ENCODE peak calls at places on chromosomes 2 and 18, in five cellular contexts. N is mesenchymal stem cell, Q is H9, K is H1, O is IMR-90. J is an unnamed sample.

GRCh38 chr2:45008296-45009129 is 739 bp downstream of the SIX2 start:
- DNase-seq in N (peak; percentile 15), Q (peak; percentile 50), O (peak; percentile 2), K (no peak), J (no peak)

GRCh38 chr2:235263205-235264120 is 230.4 kb upstream of the AGAP1 start:
- DNase-seq in O (peak; percentile 93), K (peak; percentile 10), Q (peak; percentile 38), N (peak; percentile 96), J (no peak)

GRCh38 chr2:45684756-45685155 is 33.3 kb downstream of the PRKCE start:
- DNase-seq in O (no peak), K (no peak), Q (no peak), N (no peak), J (no peak)

GRCh38 chr2:205054789-205055188 is 509.5 kb downstream of the PARD3B start:
- DNase-seq in N (peak; percentile 23), Q (no peak), O (no peak), K (no peak), J (no peak)

GRCh38 chr2:235468978-235469694 is 24.7 kb upstream of the AGAP1 start:
- DNase-seq in N (peak; percentile 87), K (no peak), O (peak; percentile 94), Q (no peak), J (peak; percentile 8)

GRCh38 chr2:201881382-201881720 is 75.0 kb downstream of the CDK15 start:
- DNase-seq in Q (no peak), O (peak; percentile 50), N (no peak), K (no peak), J (no peak)

GRCh38 chr2:233387667-233388528 is 33.6 kb downstream of the DGKD start:
- DNase-seq in O (peak; percentile 96), N (peak; percentile 53), K (no peak), Q (no peak), J (no peak)

GRCh38 chr18:41524674-41525470 is 430.2 kb upstream of the PIK3C3 start:
- DNase-seq in K (no peak), Q (no peak), O (no peak), N (no peak), J (no peak)

GRCh38 chr18:75247601-75248421 is 37.2 kb downstream of the TSHZ1 start:
- DNase-seq in O (peak; percentile 65), Q (no peak), K (no peak), N (peak; percentile 73), J (no peak)

GRCh38 chr2:109401370-109401769 is 212.4 kb downstream of the SEPTIN10 start:
- DNase-seq in Q (no peak), N (no peak), O (no peak), K (no peak), J (no peak)

GRCh38 chr2:120540719-120541552 is 194.7 kb upstream of the GLI2 start:
- DNase-seq in N (no peak), K (no peak), Q (no peak), O (no peak), J (no peak)
- H3K14ac ChIP-seq in N (no peak overlapping the region), K (no peak overlapping the region), Q (no peak overlapping the region), O (peak overlapping the region; percentile 2), J (no peak overlapping the region)

GRCh38 chr2:64608867-64609228 is 44.9 kb downstream of the SERTAD2 start:
- DNase-seq in N (no peak), O (no peak), K (no peak), Q (no peak), J (no peak)
- H3K4ac ChIP-seq in N (peak overlapping the region; percentile 56), O (no peak overlapping the region), K (no peak overlapping the region), Q (no peak overlapping the region), J (peak overlapping the region; percentile 7)

DNA sequence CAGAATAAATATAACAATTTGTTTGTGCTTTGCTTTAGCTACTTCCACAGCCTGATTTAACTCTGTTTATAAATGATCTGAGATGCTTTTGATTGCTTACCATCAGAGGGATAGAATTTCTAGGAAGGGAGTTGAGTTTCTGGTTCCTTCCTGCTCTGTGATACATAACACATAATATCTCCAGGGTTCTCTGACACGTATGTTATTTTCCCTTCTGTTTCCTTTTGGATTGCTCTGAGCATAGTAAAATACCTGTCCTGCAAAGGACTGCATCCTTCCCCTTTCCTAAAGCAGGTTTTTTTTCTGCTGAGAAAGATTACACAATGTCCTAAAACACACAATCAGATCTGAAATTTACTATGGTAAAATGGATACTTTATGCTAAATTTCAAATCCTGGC is 76.1 kb downstream of the CABYR start:
- DNase-seq in N (no peak), O (no peak), K (no peak), Q (no peak), J (no peak)
- H4K8ac ChIP-seq in N (no peak overlapping the region), O (no peak overlapping the region), K (no peak overlapping the region), Q (no peak overlapping the region), J (no peak overlapping the region)

DNA sequence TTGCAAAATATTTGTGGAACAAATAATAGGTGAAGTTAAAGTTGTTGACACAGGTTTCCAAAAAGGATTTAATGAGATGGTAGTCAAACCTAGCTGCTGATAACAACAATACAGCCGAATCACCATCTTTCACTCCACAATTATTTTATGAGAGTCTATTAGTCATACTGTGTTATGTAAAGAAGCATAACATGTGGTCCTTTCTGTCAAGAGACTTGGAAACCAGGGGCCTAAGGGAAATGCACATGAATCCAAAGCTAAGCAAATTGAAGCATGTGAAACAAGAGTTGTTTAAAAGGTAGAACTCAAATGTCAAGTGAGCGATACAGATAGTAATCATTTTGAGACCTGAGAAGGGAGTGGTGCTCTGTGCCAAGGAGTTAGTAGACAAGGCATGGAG is 16.0 kb downstream of the CD28 start:
- DNase-seq in K (no peak), Q (no peak), O (peak; percentile 47), N (no peak), J (no peak)
- H3K14ac ChIP-seq in K (no peak overlapping the region), Q (no peak overlapping the region), O (no peak overlapping the region), N (no peak overlapping the region), J (no peak overlapping the region)

GRCh38 chr2:43010428-43011141 is 215.8 kb downstream of the ZFP36L2 start:
- DNase-seq in N (no peak), Q (no peak), O (peak; percentile 20), K (no peak), J (no peak)
- H3K4ac ChIP-seq in N (no peak overlapping the region), Q (no peak overlapping the region), O (no peak overlapping the region), K (no peak overlapping the region), J (no peak overlapping the region)

GRCh38 chr2:198498048-198498447 is 693.7 kb downstream of the PLCL1 start:
- DNase-seq in N (no peak), K (no peak), Q (no peak), O (no peak), J (no peak)

GRCh38 chr2:198494940-198495339 is 690.5 kb downstream of the PLCL1 start:
- DNase-seq in N (no peak), O (no peak), Q (no peak), K (no peak), J (no peak)

GRCh38 chr2:198499539-198499938 is 695.1 kb downstream of the PLCL1 start:
- DNase-seq in K (no peak), Q (no peak), O (peak; percentile 22), N (no peak), J (no peak)
- H4K8ac ChIP-seq in K (no peak overlapping the region), Q (no peak overlapping the region), O (no peak overlapping the region), N (no peak overlapping the region), J (no peak overlapping the region)

GRCh38 chr2:236569593-236569973 is at the start of gene ACKR3:
- DNase-seq in N (peak; percentile 93), K (peak; percentile 29), O (peak; percentile 24), Q (peak; percentile 85), J (peak; percentile 47)
- H3K14ac ChIP-seq in N (no peak within 1 kb of the TSS), K (no peak within 1 kb of the TSS), O (no peak within 1 kb of the TSS), Q (no peak within 1 kb of the TSS), J (no peak within 1 kb of the TSS)